ENCODE peak calls at places on chromosomes 11 and 22, in ten cellular contexts. H, Z, Q, T, P, S, L, O, N and F are unnamed samples.
A peak's percentile ranks its signal among the peaks of the same experiment; 100 is the strongest.

GRCh38 chr11:10322830-10323792 is 18.2 kb downstream of the ADM start:
- DNase-seq in H (peak; percentile 84), Z (no peak), Q (peak; percentile 87), T (peak; percentile 89), P (peak; percentile 38), S (no peak), L (peak; percentile 57), O (peak; percentile 85), N (peak; percentile 81), F (peak; percentile 75)

GRCh38 chr22:28937206-28938025 is 54.0 kb downstream of the ZNRF3 start:
- DNase-seq in H (no peak), Z (no peak), Q (no peak), T (no peak), P (no peak), S (no peak), L (no peak), O (no peak), N (no peak), F (no peak)

GRCh38 chr22:39024923-39025322 is 4.0 kb downstream of the APOBEC3D start:
- DNase-seq in H (no peak), Z (no peak), Q (no peak), T (no peak), P (no peak), S (no peak), L (no peak), O (no peak), N (no peak), F (no peak)

GRCh38 chr11:14789879-14790484 is 102.0 kb downstream of the CYP2R1 start:
- DNase-seq in H (no peak), Z (no peak), Q (peak; percentile 10), T (no peak), P (no peak), S (no peak), L (no peak), O (no peak), N (no peak), F (no peak)

GRCh38 chr11:62556102-62556871 is 9.7 kb upstream of the AHNAK start:
- DNase-seq in H (no peak), Z (peak; percentile 85), Q (peak; percentile 95), T (peak; percentile 97), P (peak; percentile 61), S (peak; percentile 82), L (peak; percentile 89), O (peak; percentile 97), N (peak; percentile 92), F (peak; percentile 64)

GRCh38 chr11:41039592-41039991 is 419.9 kb downstream of the LRRC4C start:
- DNase-seq in H (no peak), Z (no peak), Q (no peak), T (no peak), P (no peak), S (no peak), L (no peak), O (no peak), N (no peak), F (no peak)

GRCh38 chr22:38924197-38924952 is 33.0 kb upstream of the APOBEC3A start:
- DNase-seq in H (peak; percentile 97), Z (peak; percentile 72), Q (peak; percentile 75), T (peak; percentile 94), P (no peak), S (peak; percentile 89), L (peak; percentile 81), O (peak; percentile 89), N (peak; percentile 83), F (peak; percentile 95)

GRCh38 chr11:106216281-106216680 is 138.8 kb downstream of the AASDHPPT start:
- DNase-seq in H (no peak), Z (no peak), Q (no peak), T (no peak), P (no peak), S (no peak), L (no peak), O (no peak), N (no peak), F (peak; percentile 31)

GRCh38 chr11:19723572-19724342 is 11.1 kb downstream of the NAV2 start:
- DNase-seq in H (peak; percentile 12), Z (no peak), Q (no peak), T (peak; percentile 76), P (no peak), S (no peak), L (no peak), O (peak; percentile 84), N (peak; percentile 29), F (peak; percentile 69)

GRCh38 chr11:3136542-3137455 is 28.3 kb downstream of the OSBPL5 start:
- DNase-seq in H (no peak), Z (no peak), Q (no peak), T (no peak), P (no peak), S (no peak), L (no peak), O (peak; percentile 59), N (peak; percentile 10), F (no peak)

GRCh38 chr11:79335681-79336080 is 105.1 kb downstream of the TENM4 start:
- DNase-seq in H (no peak), Z (no peak), Q (no peak), T (no peak), P (no peak), S (no peak), L (no peak), O (no peak), N (no peak), F (no peak)

GRCh38 chr22:19358195-19358594 is 66.7 kb upstream of the CLTCL1 start:
- DNase-seq in H (no peak), Z (no peak), Q (no peak), T (no peak), P (no peak), S (no peak), L (no peak), O (no peak), N (no peak), F (no peak)

GRCh38 chr11:67432655-67433349 is 4.5 kb downstream of the RPS6KB2 start:
- DNase-seq in H (no peak), Z (no peak), Q (no peak), T (no peak), P (no peak), S (no peak), L (no peak), O (no peak), N (no peak), F (no peak)
- TF ChIP-seq POLR2A in H (no peak), Z (no peak), Q (no peak), T (no peak), P (no peak), S (no peak), L (no peak), O (no peak), N (no peak), F (no peak)

DNA sequence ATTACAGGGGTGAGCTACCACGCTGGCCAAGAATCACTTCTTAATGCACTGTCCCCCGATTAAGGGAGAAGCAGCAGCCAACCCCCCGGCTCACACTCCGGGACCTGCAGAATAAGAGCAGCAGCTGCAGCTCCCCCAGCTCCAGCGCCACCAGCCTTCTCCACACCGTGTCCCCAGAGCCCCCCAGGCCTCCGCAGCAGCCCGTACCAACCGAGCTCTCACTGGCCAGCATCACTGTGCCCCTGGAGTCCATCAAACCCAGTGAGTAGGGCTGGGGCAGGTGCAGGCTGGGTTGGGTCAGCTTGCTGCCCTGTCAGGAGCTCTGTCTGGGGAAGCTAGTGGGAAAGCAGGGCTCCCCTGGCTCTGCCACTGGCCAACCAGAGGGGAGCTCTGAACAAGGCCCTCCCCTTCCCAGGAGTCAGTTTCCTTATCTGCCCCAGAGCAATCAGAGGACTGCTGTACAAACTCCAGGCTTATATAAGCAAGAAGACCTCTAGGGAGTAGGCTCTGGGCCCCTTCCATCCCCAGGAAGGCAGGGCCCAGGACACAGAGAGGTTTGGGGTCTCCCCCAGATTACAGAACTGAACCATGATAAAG is 8.5 kb upstream of the SH3BP1 start:
- DNase-seq in H (peak; percentile 59), Z (no peak), Q (no peak), T (peak; percentile 73), P (peak; percentile 50), S (no peak), L (no peak), O (peak; percentile 64), N (no peak), F (no peak)
- H3K4me1 ChIP-seq in H (peaks cover 56% of the 10 kb centered on the region), Z (peaks cover 77% of the 10 kb centered on the region), Q (no peaks in the 10 kb centered on the region), T (peaks cover 18% of the 10 kb centered on the region), P (peaks cover 64% of the 10 kb centered on the region), S (peaks cover 16% of the 10 kb centered on the region), L (peaks cover 55% of the 10 kb centered on the region), O (peaks cover 47% of the 10 kb centered on the region), N (peaks cover 8% of the 10 kb centered on the region), F (peaks cover 13% of the 10 kb centered on the region)

GRCh38 chr22:35540600-35541253 is at the start of gene RASD2:
- DNase-seq in H (no peak), Z (peak; percentile 48), Q (peak; percentile 57), T (peak; percentile 83), P (no peak), S (no peak), L (peak; percentile 63), O (peak; percentile 90), N (peak; percentile 69), F (peak; percentile 25)
- H3K27ac ChIP-seq in H (no peak within 1 kb of the TSS), Z (peak within 1 kb of the TSS; percentile 59), Q (peak within 1 kb of the TSS; percentile 83), T (peak within 1 kb of the TSS; percentile 56), P (no peak within 1 kb of the TSS), S (peak within 1 kb of the TSS; percentile 5), L (peak within 1 kb of the TSS; percentile 69), O (peak within 1 kb of the TSS; percentile 77), N (peak within 1 kb of the TSS; percentile 82), F (no peak within 1 kb of the TSS)

DNA sequence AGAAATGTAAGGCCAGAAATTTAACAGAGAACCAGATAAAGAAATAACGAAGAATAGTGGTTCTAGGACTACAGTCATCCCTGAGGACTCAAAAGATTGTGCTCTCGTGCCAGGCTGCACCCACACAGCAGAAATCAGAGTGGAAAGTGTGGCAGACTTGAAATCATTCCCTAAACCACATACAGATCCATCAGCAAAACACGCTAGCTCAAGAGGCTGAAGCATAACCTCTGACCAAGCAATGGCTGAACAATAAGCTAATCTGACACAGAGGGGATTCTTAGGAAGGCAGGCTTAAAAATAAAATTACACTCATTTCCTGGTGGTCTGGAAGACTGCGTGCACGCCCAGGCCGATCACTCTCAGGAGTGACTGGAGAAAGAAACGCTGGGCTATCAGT is 19.0 kb downstream of the NCF4 start:
- DNase-seq in H (no peak), Z (no peak), Q (no peak), T (peak; percentile 21), P (no peak), S (no peak), L (no peak), O (no peak), N (no peak), F (no peak)
- TF ChIP-seq POLR2A in H (no peak), Z (no peak), Q (no peak), T (no peak), P (no peak), S (no peak), L (no peak), O (no peak), N (no peak), F (no peak)

GRCh38 chr11:67351275-67352005 is 1.9 kb downstream of the POLD4 start:
- DNase-seq in H (no peak), Z (no peak), Q (peak; percentile 89), T (peak; percentile 78), P (peak; percentile 72), S (no peak), L (peak; percentile 83), O (peak; percentile 84), N (peak; percentile 71), F (peak; percentile 76)
- H3K4me1 ChIP-seq in H (peaks cover 36% of the 10 kb centered on the region), Z (peaks cover 60% of the 10 kb centered on the region), Q (peaks cover 87% of the 10 kb centered on the region), T (peaks cover 37% of the 10 kb centered on the region), P (peaks cover 61% of the 10 kb centered on the region), S (peaks cover 17% of the 10 kb centered on the region), L (peaks cover 47% of the 10 kb centered on the region), O (peaks cover 51% of the 10 kb centered on the region), N (peaks cover 29% of the 10 kb centered on the region), F (peaks cover 89% of the 10 kb centered on the region)

GRCh38 chr11:46697723-46698122 is 2.7 kb downstream of the ARHGAP1 start:
- DNase-seq in H (no peak), Z (no peak), Q (no peak), T (no peak), P (no peak), S (no peak), L (no peak), O (no peak), N (no peak), F (no peak)
- H3K27ac ChIP-seq in H (peak overlapping the region; percentile 7), Z (peak overlapping the region; percentile 62), Q (no peak overlapping the region), T (peak overlapping the region; percentile 66), P (no peak overlapping the region), S (no peak overlapping the region), L (peak overlapping the region; percentile 27), O (peak overlapping the region; percentile 91), N (peak overlapping the region; percentile 25), F (no peak overlapping the region)